ENCODE peak calls at places on chromosome 6, in nine cellular contexts. I is cardiac muscle cell, R is MM.1S, K is IMR-90, T is ovary, J is aorta, M is heart left ventricle, S is upper lobe of left lung, N is upper lobe of right lung. E is an unnamed sample. For H3K4me1, the result is how much of the 10 kb centered on the place peaks cover.

GRCh38 chr6:56048601-56049000 is 173.2 kb upstream of the BMP5 start:
- DNase-seq in N (no peak), J (no peak), I (no peak), S (no peak), R (no peak), T (no peak), M (no peak), K (no peak), E (no peak)

GRCh38 chr6:40963019-40963418 is 76.0 kb downstream of the UNC5CL start:
- DNase-seq in N (no peak), K (no peak), M (no peak), J (no peak), I (no peak), T (no peak), R (no peak), S (no peak), E (no peak)

GRCh38 chr6:26568601-26569432 is 27.9 kb upstream of the ABT1 start:
- DNase-seq in K (peak), N (peak), M (peak), S (peak), I (peak), T (peak), J (peak), R (peak), E (no peak)

GRCh38 chr6:138454976-138455706 is 44.2 kb downstream of the NHSL1 start:
- DNase-seq in R (no peak), J (no peak), S (peak), N (peak), M (no peak), K (no peak), I (no peak), T (no peak), E (no peak)

GRCh38 chr6:30763618-30764489 is 19.5 kb upstream of the IER3 start:
- DNase-seq in R (no peak), S (no peak), I (peak), J (no peak), K (peak), T (no peak), N (no peak), M (no peak), E (no peak)

GRCh38 chr6:114000066-114000465 is 29.1 kb upstream of the HDAC2 start:
- DNase-seq in S (no peak), R (no peak), K (peak), I (no peak), M (no peak), N (no peak), T (no peak), J (no peak), E (no peak)

GRCh38 chr6:108492131-108492766 is 68.5 kb upstream of the FOXO3 start:
- DNase-seq in K (peak), I (peak), R (peak), J (no peak), M (no peak), S (no peak), N (no peak), T (no peak), E (no peak)

GRCh38 chr6:106315765-106316375 is 9.7 kb downstream of the ATG5 start:
- DNase-seq in S (no peak), I (no peak), T (no peak), J (no peak), N (no peak), R (no peak), M (no peak), K (no peak), E (no peak)

GRCh38 chr6:81759782-81760181 is 7.3 kb upstream of the TENT5A start:
- DNase-seq in J (no peak), K (peak), N (no peak), R (no peak), S (no peak), M (no peak), I (peak), T (no peak), E (no peak)

GRCh38 chr6:169292340-169293124 is 38.9 kb upstream of the THBS2 start:
- DNase-seq in T (no peak), N (no peak), M (no peak), S (no peak), K (peak), I (peak), R (no peak), J (no peak), E (no peak)

GRCh38 chr6:161748535-161749386 is 474.9 kb upstream of the AGPAT4 start:
- DNase-seq in N (no peak), K (no peak), T (peak), J (no peak), I (peak), M (peak), S (no peak), R (no peak), E (no peak)

GRCh38 chr6:12714022-12714421 is 2.5 kb upstream of the PHACTR1 start:
- DNase-seq in K (no peak), M (no peak), J (no peak), R (no peak), T (no peak), S (no peak), N (no peak), I (no peak), E (no peak)

GRCh38 chr6:165766457-165766856 is 103.4 kb upstream of the PDE10A start:
- DNase-seq in S (no peak), J (no peak), M (no peak), K (peak), R (peak), T (no peak), I (peak), N (no peak), E (no peak)

GRCh38 chr6:166312832-166313231 is 4.6 kb upstream of the PRR18 start:
- DNase-seq in M (no peak), T (no peak), S (no peak), J (no peak), K (no peak), N (no peak), R (no peak), I (no peak), E (no peak)

GRCh38 chr6:168133186-168133585 is 54.2 kb upstream of the FRMD1 start:
- DNase-seq in M (peak), R (no peak), N (no peak), S (no peak), J (peak), I (peak), K (peak), T (peak), E (no peak)

GRCh38 chr6:37516920-37517405 is 17.3 kb upstream of the CCDC167 start:
- DNase-seq in R (no peak), S (no peak), M (no peak), T (no peak), N (no peak), I (no peak), K (no peak), J (no peak), E (no peak)

GRCh38 chr6:37516076-37516919 is 16.6 kb upstream of the CCDC167 start:
- DNase-seq in K (no peak), N (peak), J (no peak), I (no peak), M (peak), T (no peak), S (peak), R (peak), E (no peak)

GRCh38 chr6:37515712-37516075 is 16.0 kb upstream of the CCDC167 start:
- DNase-seq in J (no peak), I (no peak), K (no peak), R (no peak), T (no peak), M (no peak), N (no peak), S (no peak), E (no peak)

GRCh38 chr6:37518116-37518515 is 18.4 kb upstream of the CCDC167 start:
- DNase-seq in T (no peak), M (no peak), S (no peak), R (no peak), J (no peak), N (no peak), K (no peak), I (no peak), E (no peak)

DNA sequence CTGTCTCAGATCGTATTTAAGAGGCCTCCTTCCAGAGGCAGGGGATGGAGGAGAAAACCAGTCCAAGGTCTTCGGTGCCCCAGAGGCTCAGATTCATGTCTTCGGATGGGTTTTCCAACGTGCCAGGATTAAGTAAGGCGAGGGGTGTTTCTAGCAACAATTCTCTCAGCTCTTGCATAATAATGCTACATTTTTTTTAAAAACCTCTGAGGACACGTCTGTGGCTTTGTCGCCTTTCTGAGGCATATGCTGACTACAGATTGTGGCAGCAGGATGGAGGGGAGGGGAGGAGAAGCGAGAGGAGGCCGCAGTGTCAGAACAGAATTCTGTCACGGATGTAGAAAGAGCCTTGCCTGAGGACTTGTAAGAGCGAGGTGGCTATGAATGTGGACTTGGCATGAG is 17.7 kb upstream of the CCDC167 start:
- DNase-seq in I (no peak), R (peak), J (no peak), T (no peak), M (no peak), N (no peak), S (no peak), K (no peak), E (no peak)
- H3K4me3 ChIP-seq in I (no peak), R (no peak), J (no peak), T (no peak), M (peak), N (no peak), S (no peak), K (no peak), E (no peak)

DNA sequence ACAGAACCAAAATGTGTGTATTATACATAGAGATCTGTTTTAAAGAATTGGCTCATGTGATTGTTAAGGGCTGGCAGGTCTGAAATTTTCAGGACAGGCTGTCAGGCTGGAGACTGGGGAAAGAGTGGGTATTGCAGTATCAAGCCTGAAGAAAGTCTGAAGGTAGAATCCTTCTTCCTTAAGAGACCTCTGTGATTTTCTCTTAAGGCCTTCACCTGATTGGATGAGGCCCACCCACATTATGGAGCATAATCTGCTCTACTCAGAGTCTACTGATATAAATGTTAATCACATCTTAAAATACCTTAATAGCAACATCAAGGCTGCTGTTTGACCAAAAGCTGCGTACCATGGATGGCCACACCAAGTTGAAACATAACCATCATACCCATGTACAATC is 43.4 kb upstream of the HINT3 start:
- DNase-seq in N (no peak), T (no peak), S (no peak), J (no peak), I (no peak), K (no peak), R (no peak), M (no peak), E (no peak)
- H3K4me1 ChIP-seq in N (under half), T (under half), S (under half), J (under half), I (under half), K (under half), R (under half), M (under half), E (under half)

DNA sequence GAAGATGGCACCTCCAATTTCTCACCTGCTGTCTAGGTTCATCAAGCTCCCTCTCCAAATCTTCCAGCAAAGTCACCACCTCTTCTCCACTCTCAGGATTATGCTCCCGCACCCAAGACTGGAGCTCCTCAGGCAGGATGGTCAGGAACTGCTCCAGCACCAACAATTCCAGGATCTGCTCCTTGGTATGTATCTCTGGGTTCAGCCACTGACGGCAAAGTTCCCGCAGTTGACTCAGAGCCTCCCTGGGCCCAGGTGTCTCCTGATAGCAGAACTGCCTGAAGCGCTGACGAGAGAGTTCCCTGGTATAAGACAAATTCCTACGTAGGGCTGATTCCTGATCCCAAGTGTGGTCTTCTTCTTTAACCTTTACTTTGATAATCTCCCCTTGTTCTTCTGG is 60.6 kb downstream of the GPX5 start:
- DNase-seq in R (no peak), K (no peak), M (no peak), T (no peak), I (no peak), N (no peak), S (no peak), J (no peak), E (no peak)
- H3K4me3 ChIP-seq in R (peak), K (no peak), M (peak), T (peak), I (peak), N (peak), S (no peak), J (no peak), E (peak)

GRCh38 chr6:75280131-75280855 is 4.3 kb downstream of the TMEM30A start:
- DNase-seq in K (peak), S (no peak), J (no peak), R (no peak), M (no peak), I (no peak), T (no peak), N (no peak), E (no peak)
- H3K4me1 ChIP-seq in K (under half), S (half or more), J (under half), R (under half), M (half or more), I (under half), T (under half), N (half or more), E (under half)

GRCh38 chr6:132763269-132763668 is 5.6 kb upstream of the VNN2 start:
- DNase-seq in M (peak), R (peak), I (peak), S (peak), N (no peak), K (no peak), J (no peak), T (no peak), E (no peak)
- H3K4me3 ChIP-seq in M (peak), R (no peak), I (no peak), S (no peak), N (peak), K (no peak), J (no peak), T (no peak), E (no peak)

GRCh38 chr6:44045672-44046015 is 81.6 kb downstream of the MRPL14 start:
- DNase-seq in J (no peak), M (peak), N (no peak), S (no peak), I (no peak), K (no peak), T (no peak), R (no peak), E (no peak)
- H3K4me1 ChIP-seq in J (under half), M (under half), N (under half), S (under half), I (under half), K (half or more), T (under half), R (under half), E (half or more)

DNA sequence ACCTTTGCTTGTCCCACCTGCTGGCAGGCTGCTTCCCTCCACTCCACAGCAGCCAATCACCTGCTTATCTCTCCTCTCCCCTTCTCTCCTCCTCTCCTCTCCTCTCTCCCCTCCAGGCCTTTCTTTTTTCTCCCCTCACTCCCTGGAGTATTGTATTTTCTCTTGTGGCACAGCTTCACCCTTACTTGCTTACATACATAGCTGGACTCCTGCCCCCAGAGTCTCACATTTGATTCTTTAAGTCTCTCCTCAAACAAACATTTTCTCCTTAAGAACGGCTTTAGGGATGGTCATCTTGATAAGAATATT is 3.6 kb upstream of the LY86 start:
- DNase-seq in N (no peak), K (no peak), S (no peak), T (no peak), M (no peak), I (no peak), R (no peak), J (no peak), E (no peak)
- H3K4me3 ChIP-seq in N (no peak), K (no peak), S (no peak), T (no peak), M (no peak), I (no peak), R (no peak), J (no peak), E (no peak)

E was measured in esophagus squamous epithelium.